ENCODE peak calls at places on chromosome 11, in six cellular contexts. M, Z, T, V, N and R are unnamed samples. For H3K4me1, the result is how much of the 10 kb centered on the place peaks cover.

GRCh38 chr11:47480762-47481161 is 31.8 kb upstream of the RAPSN start:
- DNase-seq in Z (no peak), T (no peak), V (no peak), N (no peak), M (no peak), R (no peak)

GRCh38 chr11:74182635-74183034 is 11.5 kb downstream of the PPME1 start:
- DNase-seq in M (peak), Z (no peak), N (no peak), T (no peak), V (no peak), R (no peak)

GRCh38 chr11:26229270-26229669 is 102.7 kb upstream of the ANO3 start:
- DNase-seq in T (no peak), Z (no peak), N (no peak), M (peak), V (no peak), R (no peak)

GRCh38 chr11:112834277-112834755 is 126.9 kb upstream of the NCAM1 start:
- DNase-seq in T (peak), N (peak), V (peak), Z (peak), M (no peak), R (peak)

GRCh38 chr11:10784229-10785145 is 24.2 kb downstream of the EIF4G2 start:
- DNase-seq in M (peak), Z (no peak), T (peak), N (no peak), V (no peak), R (no peak)

GRCh38 chr11:124762077-124762623 is at the start of gene ESAM:
- DNase-seq in N (no peak), V (no peak), Z (peak), M (no peak), T (peak), R (peak)

GRCh38 chr11:127037001-127037400 is 36.4 kb upstream of the KIRREL3 start:
- DNase-seq in Z (no peak), V (no peak), T (no peak), N (no peak), M (no peak), R (no peak)

GRCh38 chr11:93577291-93577690 is 34.1 kb upstream of the SMCO4 start:
- DNase-seq in T (no peak), M (peak), N (no peak), Z (no peak), V (no peak), R (no peak)

GRCh38 chr11:57154718-57155117 is 27.0 kb upstream of the LRRC55 start:
- DNase-seq in M (no peak), V (no peak), Z (no peak), T (no peak), N (no peak), R (no peak)

GRCh38 chr11:73465019-73465675 is 88.9 kb downstream of the RELT start:
- DNase-seq in M (no peak), V (no peak), T (no peak), Z (no peak), N (no peak), R (no peak)

GRCh38 chr11:72629266-72629665 is 45.0 kb downstream of the PDE2A start:
- DNase-seq in Z (peak), N (no peak), T (peak), V (peak), M (no peak), R (no peak)

GRCh38 chr11:108498816-108499408 is 728 bp upstream of the POGLUT3 start:
- DNase-seq in V (no peak), T (no peak), N (peak), M (no peak), Z (peak), R (no peak)

GRCh38 chr11:61480936-61481335 is 27.6 kb upstream of the LRRC10B start:
- DNase-seq in T (peak), N (no peak), M (no peak), V (no peak), Z (peak), R (no peak)

GRCh38 chr11:3154001-3154599 is 11.0 kb downstream of the OSBPL5 start:
- DNase-seq in T (no peak), V (no peak), N (no peak), M (no peak), Z (no peak), R (no peak)

GRCh38 chr11:73274722-73275380 is 2.7 kb downstream of the P2RY6 start:
- DNase-seq in N (no peak), V (no peak), Z (no peak), T (peak), M (no peak), R (no peak)

GRCh38 chr11:31445621-31446020 is 63.8 kb downstream of the IMMP1L start:
- DNase-seq in T (no peak), N (no peak), Z (no peak), M (no peak), V (no peak), R (no peak)

GRCh38 chr11:17352925-17353227 is 1.3 kb downstream of the NCR3LG1 start:
- DNase-seq in T (peak), Z (peak), V (peak), N (peak), M (peak), R (peak)

GRCh38 chr11:35433588-35433987 is 14.2 kb upstream of the SLC1A2 start:
- DNase-seq in T (no peak), V (no peak), M (no peak), Z (no peak), N (no peak), R (no peak)

GRCh38 chr11:13008625-13009475 is at the start of gene RASSF10:
- DNase-seq in Z (peak), T (peak), N (peak), V (peak), M (no peak), R (peak)

GRCh38 chr11:120816711-120817110 is 207.2 kb upstream of the TBCEL start:
- DNase-seq in Z (no peak), N (no peak), V (no peak), M (no peak), T (no peak), R (no peak)

GRCh38 chr11:2780850-2781412 is 81.1 kb upstream of the KCNQ1OT1 start:
- DNase-seq in Z (peak), V (peak), N (no peak), T (no peak), M (no peak), R (peak)

GRCh38 chr11:126861796-126862195 is 138.8 kb downstream of the KIRREL3 start:
- DNase-seq in N (no peak), M (no peak), T (no peak), V (no peak), Z (no peak), R (no peak)

GRCh38 chr11:130389315-130389935 is 39.0 kb downstream of the ADAMTS8 start:
- DNase-seq in Z (peak), N (no peak), V (no peak), M (no peak), T (peak), R (no peak)

GRCh38 chr11:105856954-105857353 is 165.1 kb downstream of the MSANTD4 start:
- DNase-seq in M (no peak), N (no peak), T (no peak), V (no peak), Z (no peak), R (no peak)

GRCh38 chr11:78319453-78319955 is 98.1 kb downstream of the GAB2 start:
- DNase-seq in N (no peak), T (no peak), Z (peak), M (peak), V (no peak), R (no peak)

GRCh38 chr11:31779268-31779879 is 31.7 kb downstream of the PAX6 start:
- DNase-seq in N (no peak), V (no peak), T (no peak), M (peak), Z (no peak), R (no peak)

GRCh38 chr11:61028135-61028729 is 56.8 kb downstream of the CD6 start:
- DNase-seq in Z (peak), T (no peak), M (no peak), N (no peak), V (no peak), R (peak)

GRCh38 chr11:6481924-6482275 is 599 bp downstream of the TIMM10B start:
- DNase-seq in V (no peak), M (no peak), T (no peak), Z (no peak), N (no peak), R (no peak)

GRCh38 chr11:127247261-127247660 is 246.7 kb upstream of the KIRREL3 start:
- DNase-seq in T (no peak), M (no peak), Z (no peak), N (no peak), V (no peak), R (no peak)

GRCh38 chr11:79291948-79292347 is 148.9 kb downstream of the TENM4 start:
- DNase-seq in M (no peak), T (no peak), N (no peak), Z (no peak), V (no peak), R (no peak)

GRCh38 chr11:12112150-12112520 is 1.7 kb downstream of the MICAL2 start:
- DNase-seq in Z (no peak), T (no peak), M (no peak), V (no peak), N (no peak), R (no peak)

GRCh38 chr11:95279921-95280861 is 49.2 kb upstream of the SESN3 start:
- DNase-seq in V (peak), T (no peak), Z (no peak), N (no peak), M (no peak), R (no peak)

GRCh38 chr11:68960299-68961071 is 20.3 kb downstream of the MRGPRD start:
- DNase-seq in N (no peak), Z (no peak), T (no peak), M (no peak), V (no peak), R (no peak)

GRCh38 chr11:133019545-133019944 is 512.8 kb downstream of the OPCML start:
- DNase-seq in Z (no peak), V (no peak), M (no peak), N (no peak), T (no peak), R (no peak)

GRCh38 chr11:95318459-95318858 is 87.5 kb upstream of the SESN3 start:
- DNase-seq in M (no peak), T (no peak), N (no peak), V (no peak), Z (no peak), R (no peak)

GRCh38 chr11:33373636-33374035 is 116.5 kb downstream of the HIPK3 start:
- DNase-seq in M (peak), Z (no peak), N (no peak), V (no peak), T (no peak), R (no peak)

GRCh38 chr11:118251858-118252652 is at the start of gene MPZL3:
- DNase-seq in V (peak), N (peak), Z (peak), T (peak), M (peak), R (peak)

GRCh38 chr11:70481625-70482528 is 83.5 kb downstream of the CTTN start:
- DNase-seq in Z (peak), V (no peak), M (peak), N (no peak), T (peak), R (peak)

GRCh38 chr11:90555477-90555876 is 332.6 kb upstream of the CHORDC1 start:
- DNase-seq in M (no peak), Z (no peak), T (no peak), V (no peak), N (no peak), R (no peak)

GRCh38 chr11:110295487-110296225 is 758 bp downstream of the RDX start:
- DNase-seq in V (peak), Z (peak), T (peak), M (peak), N (peak), R (peak)
- TF ChIP-seq POLR2A in V (no peak), Z (no peak), T (no peak), M (no peak), N (no peak), R (no peak)

DNA sequence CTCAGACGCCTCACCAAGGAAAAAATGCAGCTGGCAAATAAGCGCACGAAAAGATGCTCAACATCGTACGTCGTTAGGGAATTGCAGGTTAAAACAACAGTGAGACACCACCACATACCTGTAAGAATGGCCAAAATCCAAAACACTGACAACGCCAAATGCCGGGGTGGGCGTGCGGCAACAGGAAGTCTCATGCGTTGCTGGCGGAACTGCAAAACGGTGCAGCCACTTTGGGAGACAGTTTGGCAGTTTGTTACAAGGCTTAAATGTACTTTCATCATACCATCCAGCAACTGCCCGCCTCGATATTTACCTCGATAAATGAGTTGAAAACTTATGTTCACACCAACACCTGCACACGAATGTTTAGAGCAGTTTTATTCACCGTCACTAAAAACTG is 7.5 kb upstream of the CTSD start:
- DNase-seq in M (no peak), T (no peak), Z (peak), V (no peak), N (no peak), R (peak)
- TF ChIP-seq CTCF in M (no peak), T (no peak), Z (no peak), V (no peak), N (no peak), R (no peak)

DNA sequence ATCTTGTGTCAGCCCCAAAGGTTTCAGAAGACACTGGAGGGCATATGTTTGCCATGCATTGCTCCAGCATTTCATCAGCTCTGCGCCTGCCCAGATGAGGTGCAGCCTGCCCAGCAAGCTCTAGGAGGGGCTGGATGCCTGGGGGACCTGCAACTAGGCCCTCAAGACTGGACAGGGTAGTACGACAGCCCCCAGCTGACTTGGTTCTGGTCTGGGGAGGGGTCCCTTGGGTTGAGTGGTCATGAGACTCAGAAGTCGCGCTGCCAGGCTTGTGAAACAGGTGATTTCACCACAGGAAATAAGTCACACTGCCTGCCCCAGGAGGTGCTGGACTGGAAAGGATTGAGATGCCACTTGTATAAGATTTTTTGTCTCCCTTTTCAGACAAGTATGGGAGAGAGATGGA is 23.4 kb downstream of the TPBGL start:
- DNase-seq in V (no peak), T (no peak), Z (peak), M (peak), N (no peak), R (no peak)
- H3K4me1 ChIP-seq in V (under half), T (under half), Z (under half), M (under half), N (under half), R (under half)

DNA sequence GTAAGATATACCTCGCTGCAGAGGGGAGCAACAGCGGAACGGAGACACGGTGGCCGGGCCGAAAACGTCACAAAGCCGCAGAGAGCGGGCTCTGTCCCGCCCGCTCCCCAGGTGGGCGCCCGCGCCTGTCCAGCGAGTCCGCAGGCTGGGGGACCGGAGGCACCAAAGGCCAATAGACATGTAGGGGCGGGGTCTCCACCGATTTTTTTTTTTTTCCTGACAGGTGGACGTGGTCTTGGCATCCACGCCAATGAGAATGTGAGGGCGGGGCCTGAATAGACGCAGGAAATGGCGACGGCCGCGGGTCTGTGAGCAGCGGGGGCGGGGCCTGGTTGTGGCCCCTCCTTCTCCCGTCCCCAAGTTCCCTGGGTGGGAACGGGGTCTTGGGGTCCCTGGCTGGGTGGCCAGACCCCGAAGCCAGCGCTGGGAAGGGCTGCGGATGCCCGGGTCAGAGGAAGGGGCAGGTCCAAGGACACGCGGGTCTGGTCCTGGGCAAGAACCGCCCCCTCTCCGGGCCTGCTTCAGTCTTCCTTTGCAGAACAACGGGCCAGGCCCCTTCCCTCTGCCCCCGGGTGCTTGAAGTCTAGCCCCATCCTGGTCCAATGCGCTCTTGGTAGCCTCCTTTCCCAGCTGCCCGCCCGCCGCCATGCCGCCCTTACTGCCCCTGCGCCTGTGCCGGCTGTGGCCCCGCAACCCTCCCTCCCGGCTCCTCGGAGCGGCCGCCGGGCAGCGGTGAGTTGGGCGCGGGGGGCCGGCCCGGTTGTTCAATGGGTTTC is at the start of gene DNAJC4:
- DNase-seq in Z (peak), N (peak), M (peak), T (peak), V (peak), R (peak)
- TF ChIP-seq POLR2A in Z (peak), N (no peak), M (no peak), T (peak), V (peak), R (no peak)

GRCh38 chr11:66852466-66853241 is 4.2 kb upstream of the LRFN4 start:
- DNase-seq in M (no peak), T (no peak), Z (no peak), N (no peak), V (no peak), R (no peak)
- TF ChIP-seq CTCF in M (no peak), T (no peak), Z (no peak), N (no peak), V (no peak), R (no peak)

GRCh38 chr11:119714189-119714588 is 14.8 kb downstream of the NECTIN1 start:
- DNase-seq in T (no peak), N (no peak), M (no peak), Z (no peak), V (no peak), R (no peak)
- H3K4me1 ChIP-seq in T (under half), N (under half), M (under half), Z (under half), V (under half), R (under half)

GRCh38 chr11:66694056-66694410 is 16.3 kb upstream of the RBM4B start:
- DNase-seq in T (no peak), M (no peak), V (no peak), N (no peak), Z (no peak), R (no peak)

GRCh38 chr11:66693356-66694055 is 15.8 kb upstream of the RBM4B start:
- DNase-seq in Z (no peak), N (no peak), M (no peak), V (no peak), T (no peak), R (no peak)

GRCh38 chr11:66691311-66691980 is 13.8 kb upstream of the RBM4B start:
- DNase-seq in M (no peak), N (no peak), V (no peak), Z (no peak), T (no peak), R (no peak)

GRCh38 chr11:66692871-66693331 is 15.2 kb upstream of the RBM4B start:
- DNase-seq in N (no peak), Z (no peak), M (no peak), T (no peak), V (no peak), R (no peak)

DNA sequence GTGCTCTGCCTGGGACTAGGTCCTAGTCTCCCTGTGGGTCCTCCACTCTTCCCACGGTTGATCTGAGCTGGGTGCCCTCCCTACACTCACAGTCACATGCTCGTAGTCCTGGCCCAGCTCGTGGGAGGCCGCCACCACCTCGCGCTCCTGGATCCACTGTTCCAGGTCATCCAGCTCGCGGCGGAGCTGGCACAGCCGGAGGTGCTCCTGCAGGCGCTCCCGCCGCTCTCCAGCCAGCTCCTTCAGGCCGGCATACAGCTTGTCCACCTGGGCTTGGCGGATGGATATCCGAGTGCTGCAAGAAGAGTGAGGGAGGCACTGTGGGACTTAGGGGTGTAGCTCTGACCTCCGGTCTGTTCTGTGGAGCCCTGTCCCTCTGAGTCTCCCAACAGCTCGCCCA is 14.8 kb upstream of the RBM4B start:
- DNase-seq in N (no peak), M (no peak), V (no peak), T (no peak), Z (no peak), R (no peak)
- TF ChIP-seq POLR2A in N (no peak), M (no peak), V (no peak), T (no peak), Z (no peak), R (no peak)